ENCODE peak calls at places on chromosomes 13 and 19, in nine cellular contexts. J is hypothalamus; L is left ventricle myocardium superior; E is activated CD4-positive, alpha-beta T cell treated with anti-CD3 and anti-CD28 coated beads for 24 hours; K is transverse colon; A is tibial artery; T is NCI-H1105; Y is esophagus squamous epithelium; Z is mesendoderm. P is an unnamed sample.

GRCh38 chr19:14112809-14113385 is 4.7 kb downstream of the PRKACA start:
- DNase-seq in J (no peak), L (peak; percentile 69), E (no peak), K (no peak), A (peak; percentile 86), T (no peak), Y (no peak), Z (no peak), P (no peak)

GRCh38 chr19:10388957-10389356 is 8.6 kb upstream of the TYK2 start:
- DNase-seq in J (peak; percentile 68), L (peak; percentile 93), E (peak; percentile 80), K (peak; percentile 93), A (peak; percentile 91), T (peak; percentile 72), Y (no peak), Z (peak; percentile 83), P (peak; percentile 74)

GRCh38 chr13:62375653-62376052 is 960.0 kb upstream of the PCDH20 start:
- DNase-seq in J (no peak), L (no peak), E (no peak), K (no peak), A (no peak), T (peak; percentile 50), Y (no peak), Z (no peak), P (no peak)

GRCh38 chr13:50882816-50883215 is 26.8 kb upstream of the RNASEH2B start:
- DNase-seq in J (no peak), L (no peak), E (no peak), K (no peak), A (no peak), T (no peak), Y (no peak), Z (no peak), P (no peak)

GRCh38 chr19:13537454-13537853 is 31.2 kb upstream of the CACNA1A start:
- DNase-seq in J (no peak), L (no peak), E (no peak), K (no peak), A (no peak), T (peak; percentile 98), Y (no peak), Z (peak; percentile 60), P (peak; percentile 98)

GRCh38 chr13:86976521-86977324 is 694.4 kb upstream of the SLITRK5 start:
- DNase-seq in J (no peak), L (no peak), E (no peak), K (no peak), A (no peak), T (no peak), Y (no peak), Z (no peak), P (no peak)

GRCh38 chr13:44710576-44710975 is 134.4 kb upstream of the TSC22D1 start:
- DNase-seq in J (no peak), L (no peak), E (no peak), K (no peak), A (no peak), T (no peak), Y (no peak), Z (peak; percentile 44), P (no peak)

GRCh38 chr19:34994286-34994642 is 5.9 kb upstream of the GRAMD1A start:
- DNase-seq in J (no peak), L (no peak), E (no peak), K (no peak), A (no peak), T (no peak), Y (no peak), Z (no peak), P (no peak)

GRCh38 chr19:33436360-33437345 is 63.1 kb downstream of the CEBPG start:
- DNase-seq in J (no peak), L (no peak), E (no peak), K (no peak), A (no peak), T (no peak), Y (no peak), Z (no peak), P (no peak)

GRCh38 chr13:87954116-87954515 is 282.9 kb downstream of the SLITRK5 start:
- DNase-seq in J (no peak), L (no peak), E (no peak), K (no peak), A (no peak), T (no peak), Y (no peak), Z (no peak), P (no peak)

GRCh38 chr19:1281270-1281894 is 4.3 kb upstream of the EFNA2 start:
- DNase-seq in J (no peak), L (no peak), E (no peak), K (no peak), A (no peak), T (no peak), Y (no peak), Z (no peak), P (no peak)

GRCh38 chr19:31232871-31233270 is 116.4 kb downstream of the TSHZ3 start:
- DNase-seq in J (no peak), L (no peak), E (no peak), K (no peak), A (no peak), T (no peak), Y (no peak), Z (no peak), P (no peak)

GRCh38 chr13:74977498-74977897 is 504.5 kb downstream of the TBC1D4 start:
- DNase-seq in J (no peak), L (no peak), E (no peak), K (no peak), A (no peak), T (no peak), Y (no peak), Z (no peak), P (no peak)

GRCh38 chr19:41239363-41239762 is 20.3 kb downstream of the AXL start:
- DNase-seq in J (no peak), L (no peak), E (no peak), K (peak; percentile 38), A (no peak), T (no peak), Y (no peak), Z (no peak), P (no peak)

GRCh38 chr19:7540761-7541480 is 5.4 kb downstream of the PNPLA6 start:
- DNase-seq in J (no peak), L (no peak), E (no peak), K (no peak), A (no peak), T (no peak), Y (no peak), Z (peak; percentile 78), P (no peak)

GRCh38 chr19:50669319-50670101 is 20.3 kb downstream of the C19orf81 start:
- DNase-seq in J (no peak), L (peak; percentile 41), E (no peak), K (peak; percentile 21), A (no peak), T (peak; percentile 10), Y (no peak), Z (no peak), P (no peak)

GRCh38 chr13:99967498-99967883 is 4.1 kb downstream of the ZIC5 start:
- DNase-seq in J (no peak), L (no peak), E (no peak), K (no peak), A (no peak), T (no peak), Y (no peak), Z (no peak), P (no peak)

GRCh38 chr19:49642488-49643035 is 553 bp downstream of the SCAF1 start:
- DNase-seq in J (no peak), L (no peak), E (no peak), K (no peak), A (no peak), T (no peak), Y (no peak), Z (peak; percentile 55), P (no peak)

GRCh38 chr13:106570354-106570822 is 2.5 kb upstream of the ARGLU1 start:
- DNase-seq in J (no peak), L (peak; percentile 78), E (peak; percentile 52), K (peak; percentile 46), A (peak; percentile 82), T (no peak), Y (peak; percentile 16), Z (peak; percentile 98), P (no peak)

GRCh38 chr13:97388385-97388784 is 45.6 kb upstream of the RAP2A start:
- DNase-seq in J (no peak), L (no peak), E (no peak), K (no peak), A (no peak), T (no peak), Y (no peak), Z (no peak), P (no peak)

GRCh38 chr19:32653626-32653968 is 21.4 kb downstream of the ANKRD27 start:
- DNase-seq in J (no peak), L (no peak), E (no peak), K (no peak), A (no peak), T (no peak), Y (no peak), Z (no peak), P (no peak)

GRCh38 chr19:1970806-1971502 is 30.0 kb downstream of the CSNK1G2 start:
- DNase-seq in J (no peak), L (no peak), E (no peak), K (no peak), A (no peak), T (no peak), Y (no peak), Z (no peak), P (no peak)

GRCh38 chr19:17680235-17680722 is 7.9 kb downstream of the UNC13A start:
- DNase-seq in J (peak; percentile 9), L (peak; percentile 84), E (no peak), K (peak; percentile 26), A (peak; percentile 94), T (no peak), Y (no peak), Z (peak; percentile 63), P (no peak)